ENCODE peak calls at places on chromosome X, in ten cellular contexts. H is endothelial cell of umbilical vein, D is breast epithelium, F is suprapubic skin, T is sigmoid colon, Y is prostate gland, L is spleen, B is transverse colon, A is Panc1, N is HCT116. M is an unnamed sample.

GRCh38 chrX:55452825-55453124 is 848 bp downstream of the MAGEH1 start:
- DNase-seq in Y (no peak), F (no peak), A (no peak), L (no peak), B (no peak), H (no peak), N (no peak), D (no peak), T (no peak), M (no peak)

GRCh38 chrX:134538316-134538715 is 78.4 kb downstream of the HPRT1 start:
- DNase-seq in A (no peak), H (no peak), N (no peak), Y (no peak), T (no peak), F (no peak), B (no peak), D (no peak), L (no peak), M (no peak)

GRCh38 chrX:71619193-71619592 is 882 bp upstream of the CXCR3 start:
- DNase-seq in D (no peak), H (no peak), L (no peak), F (no peak), Y (no peak), B (no peak), A (no peak), N (no peak), T (no peak), M (no peak)

GRCh38 chrX:106952988-106953387 is 32.8 kb downstream of the CLDN2 start:
- DNase-seq in B (no peak), A (no peak), Y (no peak), N (no peak), F (no peak), T (no peak), H (peak), L (no peak), D (no peak), M (no peak)

GRCh38 chrX:41734530-41734929 is 10.5 kb downstream of the GPR82 start:
- DNase-seq in H (peak), A (peak), D (no peak), N (peak), L (no peak), Y (no peak), F (no peak), B (no peak), T (no peak), M (no peak)

GRCh38 chrX:133928365-133928764 is 57.0 kb downstream of the GPC3 start:
- DNase-seq in N (no peak), D (no peak), A (no peak), T (no peak), H (no peak), Y (no peak), F (no peak), B (no peak), L (no peak), M (no peak)

GRCh38 chrX:30751497-30751896 is 98.3 kb downstream of the GK start:
- DNase-seq in N (peak), A (no peak), Y (no peak), D (no peak), H (no peak), B (no peak), T (no peak), L (no peak), F (no peak), M (no peak)

GRCh38 chrX:2409796-2410195 is 91.0 kb downstream of the DHRSX start:
- DNase-seq in Y (no peak), B (no peak), H (no peak), A (no peak), T (no peak), D (no peak), L (no peak), N (no peak), F (no peak), M (no peak)

GRCh38 chrX:16838202-16839066 is 31.7 kb downstream of the RBBP7 start:
- DNase-seq in D (no peak), A (no peak), B (peak), N (no peak), Y (no peak), H (peak), T (no peak), L (no peak), F (no peak), M (no peak)

GRCh38 chrX:127459784-127460183 is 592.4 kb downstream of the ACTRT1 start:
- DNase-seq in T (no peak), Y (no peak), N (no peak), B (no peak), H (no peak), L (no peak), A (no peak), F (no peak), D (no peak), M (no peak)

GRCh38 chrX:4379071-4379470 is 665.6 kb upstream of the PRKX start:
- DNase-seq in Y (no peak), B (no peak), L (no peak), F (no peak), A (no peak), T (no peak), N (no peak), D (no peak), H (no peak), M (no peak)

GRCh38 chrX:71466979-71467523 is 65.9 kb upstream of the OGT start:
- DNase-seq in A (no peak), F (no peak), Y (no peak), D (no peak), B (no peak), L (no peak), T (no peak), H (no peak), N (no peak), M (no peak)

GRCh38 chrX:133544105-133544504 is 128.8 kb upstream of the GPC4 start:
- DNase-seq in A (no peak), D (no peak), T (no peak), L (no peak), H (no peak), B (no peak), F (peak), N (peak), Y (no peak), M (no peak)

GRCh38 chrX:15911729-15912550 is 57.3 kb upstream of the AP1S2 start:
- DNase-seq in Y (no peak), D (no peak), N (no peak), B (no peak), H (no peak), A (no peak), T (no peak), L (no peak), F (no peak), M (no peak)

GRCh38 chrX:48466696-48467095 is 3.4 kb downstream of the SLC38A5 start:
- DNase-seq in A (no peak), F (no peak), N (no peak), B (no peak), D (no peak), L (peak), H (no peak), T (no peak), Y (no peak), M (no peak)

GRCh38 chrX:105460366-105460765 is 239.9 kb upstream of the TEX13A start:
- DNase-seq in D (no peak), H (no peak), B (no peak), T (no peak), A (no peak), Y (no peak), F (no peak), N (no peak), L (no peak), M (no peak)

GRCh38 chrX:114584983-114585842 is 1.3 kb downstream of the HTR2C start:
- DNase-seq in D (no peak), N (no peak), A (no peak), F (no peak), T (no peak), L (no peak), H (no peak), B (no peak), Y (no peak), M (no peak)

GRCh38 chrX:38800981-38801845 is at the start of gene MID1IP1:
- DNase-seq in L (peak), Y (peak), F (peak), N (peak), D (peak), H (peak), A (no peak), T (peak), B (peak), M (peak)

GRCh38 chrX:119482497-119483480 is 14.5 kb downstream of the SLC25A5 start:
- DNase-seq in F (no peak), T (peak), H (peak), A (no peak), B (peak), L (peak), D (peak), N (no peak), Y (no peak), M (no peak)
- H3K4me3 ChIP-seq in F (peak), T (peak), H (no peak), A (peak), B (no peak), L (peak), D (peak), N (peak), Y (peak), M (peak)

GRCh38 chrX:1336331-1337143 is at the start of gene IL3RA:
- DNase-seq in T (peak), L (peak), H (peak), Y (no peak), F (no peak), B (peak), D (no peak), A (no peak), N (no peak), M (no peak)
- TF ChIP-seq POLR2AphosphoS5 in T (peak), L (no peak), H (no peak), Y (no peak), F (no peak), B (peak), D (no peak), A (no peak), N (no peak), M (peak)

GRCh38 chrX:40169193-40170086 is 71.7 kb upstream of the BCOR start:
- DNase-seq in B (peak), H (peak), L (peak), D (no peak), F (peak), A (peak), N (peak), T (peak), Y (peak), M (no peak)

GRCh38 chrX:40172169-40172979 is 74.6 kb upstream of the BCOR start:
- DNase-seq in N (no peak), A (no peak), F (peak), D (no peak), H (peak), Y (peak), L (peak), B (peak), T (peak), M (no peak)

GRCh38 chrX:40171513-40172168 is 73.9 kb upstream of the BCOR start:
- DNase-seq in F (peak), T (peak), B (no peak), Y (no peak), D (no peak), L (peak), H (peak), N (no peak), A (no peak), M (no peak)

GRCh38 chrX:40172980-40173661 is 75.4 kb upstream of the BCOR start:
- DNase-seq in L (no peak), D (no peak), B (no peak), T (no peak), Y (no peak), H (no peak), F (peak), N (no peak), A (no peak), M (no peak)

DNA sequence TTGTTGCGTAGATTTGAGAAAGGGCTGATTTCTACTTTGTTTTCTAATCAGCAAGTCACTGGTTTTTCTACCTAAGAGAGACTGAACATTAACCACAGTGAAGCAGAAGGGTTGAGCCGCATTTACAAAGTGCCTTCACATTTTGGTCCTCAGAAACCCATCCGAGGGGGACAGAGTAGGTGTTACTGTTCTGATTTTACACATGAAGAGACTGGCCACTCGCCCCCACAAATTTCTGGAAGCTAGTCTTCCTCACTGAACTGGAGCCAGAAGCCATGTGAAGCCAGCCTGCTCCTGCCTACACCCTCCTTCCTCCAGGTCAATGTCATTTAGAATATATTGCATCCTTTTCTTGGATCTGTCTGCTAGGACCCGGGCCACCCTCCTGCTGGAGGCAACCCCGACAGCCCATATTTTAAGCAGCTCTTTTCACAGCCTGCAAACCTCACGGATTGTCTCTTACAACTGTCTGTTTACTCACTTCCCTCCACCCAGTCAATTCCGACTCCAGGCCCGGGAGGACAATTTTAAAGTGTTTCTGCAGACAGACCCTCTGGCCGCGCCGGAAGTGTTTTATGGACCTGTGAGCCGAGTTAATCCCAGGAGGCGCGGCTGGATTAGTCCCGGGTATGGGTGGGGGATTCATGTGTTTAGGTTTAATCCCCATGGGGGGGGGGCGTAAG is 73.2 kb upstream of the BCOR start:
- DNase-seq in F (no peak), B (no peak), Y (no peak), N (no peak), L (no peak), H (no peak), D (no peak), A (no peak), T (no peak), M (no peak)
- H3K4me3 ChIP-seq in F (peak), B (no peak), Y (no peak), N (peak), L (peak), H (no peak), D (peak), A (no peak), T (peak), M (peak)

GRCh38 chrX:24014388-24015018 is 12.5 kb downstream of the KLHL15 start:
- DNase-seq in D (no peak), T (no peak), Y (no peak), F (no peak), H (no peak), A (no peak), L (no peak), B (no peak), N (no peak), M (no peak)
- TF ChIP-seq POLR2AphosphoS5 in D (no peak), T (no peak), Y (no peak), F (no peak), H (no peak), A (no peak), L (no peak), B (no peak), N (no peak), M (no peak)

GRCh38 chrX:96982159-96982558 is 98.5 kb downstream of the RPA4 start:
- DNase-seq in N (no peak), Y (no peak), A (no peak), F (no peak), T (no peak), B (no peak), H (peak), D (no peak), L (no peak), M (no peak)
- H3K4me3 ChIP-seq in N (no peak), Y (no peak), A (no peak), F (no peak), T (no peak), B (no peak), H (no peak), D (no peak), L (no peak), M (no peak)

DNA sequence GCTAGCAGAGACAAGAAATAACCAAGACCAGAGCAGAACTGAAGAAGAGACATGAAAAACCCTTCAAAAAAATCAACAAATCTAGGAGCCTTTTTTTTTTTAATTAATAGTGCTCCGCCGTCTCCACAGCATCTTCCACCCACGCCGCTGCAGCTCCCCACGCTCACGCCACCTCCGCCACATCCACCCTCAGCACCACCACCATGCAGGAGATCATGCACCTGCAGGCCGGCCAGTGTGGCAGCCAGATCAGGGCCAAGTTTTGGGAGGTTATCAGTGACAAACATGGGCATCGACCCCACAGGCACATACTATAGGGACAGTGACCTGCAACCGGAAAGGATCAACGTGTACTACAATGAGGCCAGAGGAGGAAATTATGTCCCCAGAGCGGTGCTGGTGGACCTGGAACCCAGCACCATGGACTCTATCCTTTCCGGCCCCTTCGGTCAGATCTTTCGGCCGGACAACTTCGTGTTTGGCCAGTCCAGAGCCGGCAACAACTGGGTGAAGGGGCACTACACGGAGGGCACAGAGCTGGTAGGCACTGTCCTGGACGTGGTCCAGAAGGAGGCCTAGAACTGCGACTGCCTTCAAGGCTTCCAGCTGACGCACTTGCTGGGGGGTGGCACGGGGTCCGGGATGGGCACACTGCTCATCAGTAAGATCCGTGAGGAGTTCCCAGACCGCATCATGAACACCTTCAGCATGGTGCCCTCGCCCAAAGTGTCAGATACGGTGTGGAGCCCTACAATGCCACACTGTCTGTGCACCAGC is 171.2 kb downstream of the THOC2 start:
- DNase-seq in T (no peak), F (no peak), Y (no peak), L (no peak), H (no peak), N (no peak), D (no peak), A (no peak), B (no peak), M (no peak)
- TF ChIP-seq POLR2AphosphoS5 in T (no peak), F (no peak), Y (no peak), L (no peak), H (no peak), N (no peak), D (no peak), A (no peak), B (no peak), M (no peak)

GRCh38 chrX:131764224-131764623 is 220.3 kb downstream of the OR13H1 start:
- DNase-seq in B (no peak), A (no peak), H (no peak), L (no peak), T (no peak), N (no peak), D (no peak), F (no peak), Y (no peak), M (no peak)

GRCh38 chrX:131762802-131763234 is 218.9 kb downstream of the OR13H1 start:
- DNase-seq in B (peak), L (no peak), H (no peak), Y (no peak), A (peak), N (no peak), F (no peak), T (peak), D (peak), M (no peak)

DNA sequence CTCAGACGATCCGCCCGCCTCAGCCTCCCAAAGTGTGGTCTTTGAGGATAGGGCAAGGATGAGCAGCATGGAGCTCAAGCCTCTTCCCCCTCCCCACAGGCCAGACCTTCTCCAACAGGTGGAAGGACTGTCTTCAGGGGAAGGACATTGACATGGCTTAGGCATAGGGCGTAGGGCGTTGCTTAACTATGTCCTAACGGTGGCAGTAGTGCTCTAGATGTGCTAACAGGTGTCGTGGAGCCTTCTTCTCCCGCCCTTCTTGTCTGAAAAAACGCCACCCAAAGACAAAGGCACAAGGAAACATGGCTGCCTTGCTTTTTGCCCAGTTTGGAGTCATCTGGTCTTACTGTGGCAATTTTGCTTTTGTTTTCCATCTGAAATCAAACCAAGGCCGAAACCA is 219.8 kb downstream of the OR13H1 start:
- DNase-seq in N (no peak), T (peak), Y (no peak), B (peak), A (peak), H (no peak), D (peak), F (peak), L (peak), M (no peak)
- H3K4me3 ChIP-seq in N (no peak), T (no peak), Y (no peak), B (no peak), A (peak), H (no peak), D (peak), F (no peak), L (no peak), M (no peak)

DNA sequence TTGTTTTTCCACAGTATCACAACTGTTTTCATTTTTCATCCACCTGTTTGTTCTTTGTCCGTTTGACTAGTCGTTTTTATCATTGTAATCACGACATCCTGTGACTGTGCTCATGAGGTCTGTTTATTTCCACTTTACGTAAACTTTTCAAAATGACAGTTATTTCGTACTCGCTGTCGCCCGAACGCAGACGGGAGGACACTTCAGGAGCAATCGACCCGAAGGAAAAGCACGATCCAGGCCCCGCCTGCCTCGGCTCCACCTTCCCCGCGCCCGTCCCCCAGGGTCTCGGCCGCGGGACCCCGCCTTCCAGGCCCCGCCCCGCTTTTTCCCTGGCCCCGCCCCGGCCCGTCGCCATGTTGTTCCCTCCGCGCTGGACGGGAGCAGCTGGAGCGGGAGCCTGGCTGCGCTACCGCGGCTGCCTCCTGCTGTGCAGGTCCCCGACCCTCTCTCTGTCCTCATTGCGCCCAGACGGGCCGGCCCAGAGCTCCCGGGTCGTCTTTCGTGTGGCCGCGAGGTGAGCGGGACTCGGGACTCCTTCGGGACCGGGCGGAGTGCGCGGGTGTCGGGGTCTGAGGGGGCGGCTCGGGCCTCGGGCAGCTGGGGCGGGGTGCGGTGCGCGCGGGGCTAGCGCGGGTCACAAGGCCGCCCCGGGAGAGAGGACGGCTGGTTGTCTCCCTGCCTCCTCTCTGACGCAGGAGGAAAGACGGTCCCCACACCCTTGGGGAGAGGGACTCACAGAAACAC is at the start of gene RAB9A:
- DNase-seq in D (peak), B (peak), H (peak), N (peak), L (peak), T (peak), A (no peak), Y (peak), F (peak), M (peak)
- TF ChIP-seq POLR2AphosphoS5 in D (peak), B (peak), H (peak), N (peak), L (peak), T (peak), A (peak), Y (peak), F (no peak), M (peak)

M was measured in esophagus muscularis mucosa.